ENCODE peak calls at places on chromosomes 5 and 9, in seven cellular contexts. H, P, V, Q, T, F and J are unnamed samples.

GRCh38 chr5:56814963-56815656 is at the start of gene MAP3K1:
- DNase-seq in H (peak), P (no peak), V (peak), Q (peak), T (peak), F (peak), J (peak)

GRCh38 chr5:36683821-36684434 is 77.5 kb downstream of the SLC1A3 start:
- DNase-seq in H (no peak), P (no peak), V (peak), Q (no peak), T (no peak), F (no peak), J (no peak)

GRCh38 chr9:24413651-24414050 is 132.0 kb downstream of the IZUMO3 start:
- DNase-seq in H (no peak), P (no peak), V (no peak), Q (peak), T (no peak), F (peak), J (no peak)

GRCh38 chr9:98009926-98010325 is 26.8 kb downstream of the ANP32B start:
- DNase-seq in H (no peak), P (no peak), V (no peak), Q (no peak), T (no peak), F (no peak), J (no peak)

GRCh38 chr5:1285141-1285540 is 9.7 kb downstream of the TERT start:
- DNase-seq in H (no peak), P (no peak), V (no peak), Q (no peak), T (no peak), F (no peak), J (no peak)

GRCh38 chr9:91255327-91255726 is 106.4 kb downstream of the AUH start:
- DNase-seq in H (no peak), P (no peak), V (no peak), Q (no peak), T (no peak), F (no peak), J (no peak)

GRCh38 chr9:129640086-129640870 is 1.7 kb downstream of the ASB6 start:
- DNase-seq in H (no peak), P (no peak), V (peak), Q (no peak), T (peak), F (peak), J (no peak)

GRCh38 chr9:126009047-126009446 is 261.9 kb downstream of the PBX3 start:
- DNase-seq in H (no peak), P (no peak), V (no peak), Q (no peak), T (peak), F (no peak), J (no peak)

GRCh38 chr9:25556535-25556934 is 121.7 kb downstream of the TUSC1 start:
- DNase-seq in H (no peak), P (no peak), V (no peak), Q (no peak), T (no peak), F (no peak), J (no peak)

GRCh38 chr5:78819707-78820106 is 165.4 kb downstream of the ARSB start:
- DNase-seq in H (no peak), P (no peak), V (no peak), Q (no peak), T (no peak), F (no peak), J (no peak)

GRCh38 chr5:167816354-167816753 is 475.1 kb upstream of the WWC1 start:
- DNase-seq in H (no peak), P (no peak), V (no peak), Q (no peak), T (no peak), F (no peak), J (no peak)

GRCh38 chr9:104860280-104860679 is 67.7 kb downstream of the ABCA1 start:
- DNase-seq in H (no peak), P (no peak), V (no peak), Q (no peak), T (no peak), F (no peak), J (no peak)

GRCh38 chr5:45643051-45643450 is 53.1 kb downstream of the HCN1 start:
- DNase-seq in H (no peak), P (no peak), V (no peak), Q (no peak), T (no peak), F (no peak), J (no peak)

DNA sequence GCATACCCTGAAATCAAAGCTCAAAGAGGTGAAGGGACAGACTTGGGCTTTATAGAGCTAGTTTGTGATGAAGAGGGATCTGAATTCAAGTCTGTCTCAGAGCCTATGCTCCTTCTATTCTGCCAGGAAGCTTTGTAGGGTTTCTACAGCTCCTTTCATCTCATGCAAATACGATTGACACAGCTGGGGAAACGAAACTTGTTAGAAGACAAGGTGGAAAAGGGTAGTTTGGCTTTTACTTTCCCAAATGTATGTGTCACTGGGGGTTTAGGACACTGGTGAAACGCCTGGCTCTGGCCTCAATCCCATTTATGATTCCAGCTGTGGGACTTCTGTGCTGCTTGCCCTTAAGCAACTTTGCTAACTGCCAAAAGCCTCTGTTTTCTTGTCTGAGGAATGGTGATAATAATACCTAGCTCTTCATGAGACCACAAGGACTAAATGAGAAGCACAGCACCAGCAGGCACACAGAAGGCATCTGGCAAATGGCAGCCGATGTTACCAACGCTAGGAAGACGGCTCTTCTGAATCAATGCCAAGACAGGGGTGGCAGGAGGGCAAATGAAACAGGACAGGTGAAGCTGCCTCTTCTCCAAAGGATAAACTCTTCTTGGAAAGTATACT is 70.3 kb upstream of the EQTN start:
- DNase-seq in H (no peak), P (no peak), V (no peak), Q (no peak), T (no peak), F (no peak), J (no peak)
- H3K27ac ChIP-seq in H (peak), P (no peak), V (peak), Q (no peak), T (no peak), F (no peak), J (no peak)

DNA sequence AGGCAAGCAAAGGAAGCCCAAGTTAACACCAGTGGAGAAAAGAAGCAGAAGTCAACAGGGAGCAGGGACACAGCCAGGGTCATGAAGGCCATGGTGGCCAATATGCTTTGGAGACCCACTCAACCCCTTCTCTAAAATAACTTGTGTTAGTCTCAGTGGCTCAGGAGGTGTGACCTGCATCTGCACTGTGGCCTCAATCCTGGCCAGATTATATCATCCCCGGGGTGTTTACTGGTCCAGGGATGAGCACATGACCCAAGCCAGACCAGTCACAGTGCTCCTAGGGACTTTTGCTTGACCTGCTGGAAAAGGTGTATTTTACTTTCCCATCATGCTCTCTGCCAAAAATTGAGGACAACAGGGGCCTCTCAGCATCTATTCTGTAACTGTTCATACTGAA is 105.2 kb downstream of the DPYSL3 start:
- DNase-seq in H (no peak), P (no peak), V (no peak), Q (no peak), T (no peak), F (no peak), J (no peak)
- H3K27ac ChIP-seq in H (peak), P (no peak), V (peak), Q (peak), T (no peak), F (no peak), J (peak)

DNA sequence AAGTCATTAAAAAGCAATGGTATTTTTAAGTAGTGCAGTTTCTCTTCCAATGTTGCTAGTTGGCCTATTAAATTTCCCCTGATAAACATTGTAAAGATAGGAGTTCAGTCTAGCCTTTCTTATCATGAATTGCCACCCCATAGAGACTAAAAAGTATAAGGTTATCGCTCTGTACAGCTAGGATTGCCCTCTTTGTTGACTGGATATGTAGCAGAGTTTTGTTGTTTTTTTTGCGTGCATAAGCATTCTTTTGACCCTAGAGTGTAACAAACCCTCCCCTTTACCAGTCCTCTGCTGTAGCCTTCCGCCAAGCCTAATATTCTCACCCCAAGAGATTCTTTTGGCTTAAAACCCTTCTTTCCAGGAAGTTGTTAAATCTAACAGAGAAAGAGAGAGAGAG is 114.0 kb downstream of the FGF1 start:
- DNase-seq in H (no peak), P (no peak), V (no peak), Q (no peak), T (no peak), F (no peak), J (no peak)
- H3K27ac ChIP-seq in H (no peak), P (no peak), V (no peak), Q (no peak), T (no peak), F (no peak), J (no peak)

GRCh38 chr5:97224112-97224750 is 41.2 kb upstream of the RIOK2 start:
- DNase-seq in H (no peak), P (no peak), V (no peak), Q (peak), T (no peak), F (no peak), J (no peak)
- H3K27ac ChIP-seq in H (no peak), P (no peak), V (no peak), Q (no peak), T (no peak), F (no peak), J (no peak)

GRCh38 chr5:14739538-14739937 is 75.0 kb downstream of the OTULIN start:
- DNase-seq in H (no peak), P (no peak), V (no peak), Q (peak), T (no peak), F (peak), J (no peak)

GRCh38 chr5:14737309-14737708 is 72.8 kb downstream of the OTULIN start:
- DNase-seq in H (no peak), P (no peak), V (no peak), Q (no peak), T (no peak), F (no peak), J (no peak)

GRCh38 chr5:14735944-14736343 is 71.4 kb downstream of the OTULIN start:
- DNase-seq in H (no peak), P (no peak), V (no peak), Q (no peak), T (no peak), F (no peak), J (no peak)

GRCh38 chr5:14739961-14740360 is 75.4 kb downstream of the OTULIN start:
- DNase-seq in H (no peak), P (no peak), V (no peak), Q (no peak), T (no peak), F (no peak), J (no peak)

DNA sequence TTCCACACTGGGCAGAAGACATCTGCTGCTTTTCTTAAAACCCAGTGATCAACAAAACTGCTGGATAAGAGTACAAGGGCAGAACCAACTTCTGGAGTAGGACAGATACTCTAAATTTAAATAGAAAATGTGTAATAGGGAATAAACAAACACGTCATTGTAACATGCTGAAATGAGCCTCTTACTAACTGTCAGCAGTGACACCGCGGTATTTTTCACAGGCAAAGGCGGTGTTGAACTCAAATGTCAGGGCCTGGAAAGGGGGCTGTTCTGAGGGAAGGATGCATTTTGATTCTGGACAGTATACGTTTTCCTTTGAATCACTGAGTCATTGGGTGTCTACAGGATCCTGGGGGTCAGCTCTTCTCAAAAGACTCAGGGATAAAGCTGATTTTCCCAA is 73.5 kb downstream of the OTULIN start:
- DNase-seq in H (no peak), P (no peak), V (no peak), Q (no peak), T (no peak), F (no peak), J (no peak)
- H3K27ac ChIP-seq in H (peak), P (no peak), V (no peak), Q (no peak), T (no peak), F (no peak), J (no peak)

DNA sequence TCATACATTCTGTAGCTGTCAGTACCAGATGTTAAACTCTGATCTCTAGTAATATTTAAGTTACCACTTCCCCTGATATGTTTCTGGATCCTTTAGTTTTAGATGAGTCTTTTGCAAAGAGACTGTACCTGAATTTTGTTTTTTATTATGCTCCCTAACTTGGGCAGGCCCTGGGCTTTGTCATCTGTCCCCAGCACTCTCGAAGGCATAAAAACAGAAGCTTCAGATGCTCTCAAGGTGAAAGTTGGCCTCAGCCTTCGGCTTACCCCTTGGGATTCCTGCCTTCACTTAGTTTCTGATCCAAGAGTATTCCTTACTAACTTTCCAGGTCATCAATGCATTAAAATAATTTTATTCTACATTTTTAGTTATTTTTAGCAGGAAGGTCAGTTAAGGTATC is 14.9 kb upstream of the LNPEP start:
- DNase-seq in H (no peak), P (no peak), V (no peak), Q (no peak), T (no peak), F (no peak), J (no peak)
- H3K27ac ChIP-seq in H (no peak), P (no peak), V (no peak), Q (no peak), T (no peak), F (no peak), J (peak)

GRCh38 chr5:65811004-65811403 is 89.0 kb downstream of the NLN start:
- DNase-seq in H (no peak), P (no peak), V (no peak), Q (peak), T (no peak), F (peak), J (peak)
- H3K27ac ChIP-seq in H (peak), P (no peak), V (peak), Q (peak), T (no peak), F (peak), J (peak)